ENCODE peak calls at places on chromosomes 5 and 9, in four cellular contexts. One of them, this sample, is unnamed.
A peak's percentile ranks its signal among the peaks of the same experiment; 100 is the strongest.

GRCh38 chr5:74612059-74612458 is 28.5 kb downstream of the ENC1 start:
- DNase-seq in adipocyte: no peak
- DNase-seq in heart left ventricle: no peak
- DNase-seq in HAP-1: no peak
- DNase-seq in this sample: no peak

GRCh38 chr5:132495672-132496630 is 5.4 kb upstream of the IRF1 start:
- DNase-seq in adipocyte: peak; percentile 94
- DNase-seq in HAP-1: peak; percentile 87
- DNase-seq in heart left ventricle: peak; percentile 93
- DNase-seq in this sample: peak; percentile 97

GRCh38 chr9:134399435-134400056 is 73.3 kb downstream of the RXRA start:
- DNase-seq in heart left ventricle: no peak
- DNase-seq in adipocyte: no peak
- DNase-seq in HAP-1: peak; percentile 47
- DNase-seq in this sample: no peak

GRCh38 chr5:172728481-172729241 is 42.3 kb downstream of the DUSP1 start:
- DNase-seq in adipocyte: no peak
- DNase-seq in HAP-1: no peak
- DNase-seq in heart left ventricle: no peak
- DNase-seq in this sample: no peak

GRCh38 chr9:134057751-134058701 is 9.8 kb downstream of the BRD3 start:
- DNase-seq in HAP-1: no peak
- DNase-seq in adipocyte: no peak
- DNase-seq in heart left ventricle: no peak
- DNase-seq in this sample: no peak

GRCh38 chr9:136110082-136111061 is 8.3 kb downstream of the TMEM250 start:
- DNase-seq in heart left ventricle: no peak
- DNase-seq in adipocyte: peak; percentile 48
- DNase-seq in HAP-1: no peak
- DNase-seq in this sample: no peak

GRCh38 chr9:995192-995591 is 18.7 kb downstream of the DMRT3 start:
- DNase-seq in adipocyte: no peak
- DNase-seq in heart left ventricle: no peak
- DNase-seq in HAP-1: no peak
- DNase-seq in this sample: no peak

GRCh38 chr5:45491368-45491767 is 204.8 kb downstream of the HCN1 start:
- DNase-seq in heart left ventricle: no peak
- DNase-seq in HAP-1: no peak
- DNase-seq in adipocyte: no peak
- DNase-seq in this sample: no peak

GRCh38 chr9:76486151-76486550 is 27.2 kb downstream of the GCNT1 start:
- DNase-seq in adipocyte: no peak
- DNase-seq in heart left ventricle: no peak
- DNase-seq in HAP-1: no peak
- DNase-seq in this sample: no peak

GRCh38 chr9:11092974-11093373 is 480.2 kb upstream of the PTPRD start:
- DNase-seq in HAP-1: no peak
- DNase-seq in heart left ventricle: no peak
- DNase-seq in adipocyte: no peak
- DNase-seq in this sample: no peak

GRCh38 chr5:169006206-169006605 is 294.7 kb downstream of the SLIT3 start:
- DNase-seq in adipocyte: no peak
- DNase-seq in heart left ventricle: no peak
- DNase-seq in HAP-1: no peak
- DNase-seq in this sample: no peak

GRCh38 chr9:116335392-116335791 is 181.8 kb downstream of the PAPPA start:
- DNase-seq in adipocyte: no peak
- DNase-seq in heart left ventricle: no peak
- DNase-seq in HAP-1: no peak
- DNase-seq in this sample: no peak

GRCh38 chr9:14531424-14532269 is 161.6 kb downstream of the ZDHHC21 start:
- DNase-seq in adipocyte: no peak
- DNase-seq in heart left ventricle: no peak
- DNase-seq in HAP-1: no peak
- DNase-seq in this sample: no peak

GRCh38 chr9:93645149-93645889 is 68.9 kb downstream of the PHF2 start:
- DNase-seq in adipocyte: no peak
- DNase-seq in heart left ventricle: peak; percentile 14
- DNase-seq in HAP-1: no peak
- DNase-seq in this sample: no peak

GRCh38 chr9:69083321-69083720 is 47.8 kb downstream of the FXN start:
- DNase-seq in adipocyte: no peak
- DNase-seq in HAP-1: no peak
- DNase-seq in heart left ventricle: no peak
- DNase-seq in this sample: no peak

GRCh38 chr9:15295761-15296405 is 11.1 kb downstream of the TTC39B start:
- DNase-seq in adipocyte: peak; percentile 73
- DNase-seq in heart left ventricle: no peak
- DNase-seq in HAP-1: no peak
- DNase-seq in this sample: peak; percentile 44

GRCh38 chr5:90747175-90747574 is 188.6 kb downstream of the ADGRV1 start:
- DNase-seq in adipocyte: no peak
- DNase-seq in HAP-1: no peak
- DNase-seq in heart left ventricle: no peak
- DNase-seq in this sample: no peak

GRCh38 chr9:19432473-19432872 is 23.7 kb downstream of the ACER2 start:
- DNase-seq in adipocyte: no peak
- DNase-seq in heart left ventricle: no peak
- DNase-seq in HAP-1: no peak
- DNase-seq in this sample: no peak

GRCh38 chr5:3311443-3311842 is 284.2 kb upstream of the IRX1 start:
- DNase-seq in heart left ventricle: no peak
- DNase-seq in adipocyte: no peak
- DNase-seq in HAP-1: no peak
- DNase-seq in this sample: no peak

GRCh38 chr9:96419691-96419969 is 1.5 kb upstream of the ZNF367 start:
- DNase-seq in HAP-1: no peak
- DNase-seq in heart left ventricle: no peak
- DNase-seq in adipocyte: peak; percentile 4
- DNase-seq in this sample: no peak
- H3K4me1 ChIP-seq in HAP-1: peaks cover 27% of the 10 kb centered on the region
- H3K4me1 ChIP-seq in heart left ventricle: peaks cover 31% of the 10 kb centered on the region
- H3K4me1 ChIP-seq in adipocyte: peaks cover 27% of the 10 kb centered on the region
- H3K4me1 ChIP-seq in this sample: peaks cover 14% of the 10 kb centered on the region

GRCh38 chr5:54649041-54649504 is 131.5 kb downstream of the SNX18 start:
- DNase-seq in adipocyte: no peak
- DNase-seq in HAP-1: no peak
- DNase-seq in heart left ventricle: no peak
- DNase-seq in this sample: no peak

GRCh38 chr5:54655761-54656160 is 138.2 kb downstream of the SNX18 start:
- DNase-seq in adipocyte: no peak
- DNase-seq in heart left ventricle: no peak
- DNase-seq in HAP-1: no peak
- DNase-seq in this sample: no peak

GRCh38 chr5:54655266-54655665 is 137.7 kb downstream of the SNX18 start:
- DNase-seq in heart left ventricle: no peak
- DNase-seq in adipocyte: no peak
- DNase-seq in HAP-1: no peak
- DNase-seq in this sample: no peak

GRCh38 chr5:54654211-54654610 is 136.7 kb downstream of the SNX18 start:
- DNase-seq in HAP-1: no peak
- DNase-seq in adipocyte: peak; percentile 43
- DNase-seq in heart left ventricle: no peak
- DNase-seq in this sample: no peak

DNA sequence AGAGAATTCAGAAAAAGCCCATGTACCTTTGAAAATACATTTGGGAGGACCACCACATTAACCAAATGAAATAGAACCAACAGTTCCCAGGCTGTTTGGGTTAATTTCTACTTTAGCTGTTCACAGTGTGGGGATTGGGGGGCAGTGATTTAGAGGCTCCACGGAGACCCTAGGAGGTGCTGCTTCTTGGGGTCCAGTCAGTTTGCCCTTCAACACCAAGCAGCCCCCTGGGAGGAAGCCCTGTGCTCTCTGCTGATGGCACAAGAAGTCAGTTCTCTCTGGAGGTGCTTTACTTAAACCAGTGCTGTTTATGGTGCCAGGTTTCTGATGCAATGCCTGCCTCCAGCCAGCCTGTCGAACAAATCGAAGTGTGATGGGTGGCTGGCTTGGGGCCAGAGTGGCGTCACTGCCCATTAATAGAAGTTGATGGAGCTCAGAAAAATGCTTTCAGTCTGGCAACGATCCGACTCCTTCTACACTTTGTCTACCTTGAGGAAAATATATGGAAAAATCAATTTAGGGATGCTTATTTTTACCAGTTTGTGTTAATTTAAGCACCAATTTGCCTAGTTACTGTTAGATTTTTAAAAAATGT is 134.0 kb downstream of the SNX18 start:
- DNase-seq in HAP-1: no peak
- DNase-seq in heart left ventricle: peak; percentile 87
- DNase-seq in adipocyte: peak; percentile 28
- DNase-seq in this sample: no peak
- H3K4me1 ChIP-seq in HAP-1: no peaks in the 10 kb centered on the region
- H3K4me1 ChIP-seq in heart left ventricle: peaks cover 29% of the 10 kb centered on the region
- H3K4me1 ChIP-seq in adipocyte: peaks cover 38% of the 10 kb centered on the region
- H3K4me1 ChIP-seq in this sample: no peaks in the 10 kb centered on the region

GRCh38 chr5:58076473-58077257 is 383.2 kb downstream of the PLK2 start:
- DNase-seq in heart left ventricle: no peak
- DNase-seq in HAP-1: no peak
- DNase-seq in adipocyte: no peak
- DNase-seq in this sample: no peak

GRCh38 chr5:58074717-58075116 is 385.2 kb downstream of the PLK2 start:
- DNase-seq in adipocyte: no peak
- DNase-seq in heart left ventricle: no peak
- DNase-seq in HAP-1: no peak
- DNase-seq in this sample: no peak

GRCh38 chr5:58077966-58078365 is 381.9 kb downstream of the PLK2 start:
- DNase-seq in adipocyte: no peak
- DNase-seq in heart left ventricle: no peak
- DNase-seq in HAP-1: no peak
- DNase-seq in this sample: no peak

GRCh38 chr5:58075907-58076306 is 384.0 kb downstream of the PLK2 start:
- DNase-seq in heart left ventricle: no peak
- DNase-seq in HAP-1: no peak
- DNase-seq in adipocyte: no peak
- DNase-seq in this sample: no peak

DNA sequence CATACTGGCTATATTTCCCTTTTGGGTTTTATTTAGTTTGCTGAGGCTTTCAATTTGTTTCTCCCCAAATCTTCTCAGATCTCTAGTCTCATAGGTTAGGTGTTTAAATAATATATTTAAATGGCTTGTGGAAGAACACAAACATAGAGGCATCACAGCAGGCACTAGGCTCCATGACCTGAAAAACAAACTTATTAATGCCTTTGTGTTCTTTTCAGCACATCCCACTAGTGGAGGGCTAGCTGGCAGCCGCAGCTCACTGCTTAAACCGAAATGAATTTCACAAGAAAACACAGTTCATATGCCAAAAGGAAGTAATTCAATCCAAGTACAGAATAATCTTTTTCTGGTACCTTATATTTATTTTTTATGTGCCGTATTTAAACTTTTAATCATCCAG is 382.5 kb downstream of the PLK2 start:
- DNase-seq in HAP-1: no peak
- DNase-seq in heart left ventricle: no peak
- DNase-seq in adipocyte: no peak
- DNase-seq in this sample: no peak
- H3K4me1 ChIP-seq in HAP-1: no peaks in the 10 kb centered on the region
- H3K4me1 ChIP-seq in heart left ventricle: peaks cover 48% of the 10 kb centered on the region
- H3K4me1 ChIP-seq in adipocyte: peaks cover 3% of the 10 kb centered on the region
- H3K4me1 ChIP-seq in this sample: no peaks in the 10 kb centered on the region

DNA sequence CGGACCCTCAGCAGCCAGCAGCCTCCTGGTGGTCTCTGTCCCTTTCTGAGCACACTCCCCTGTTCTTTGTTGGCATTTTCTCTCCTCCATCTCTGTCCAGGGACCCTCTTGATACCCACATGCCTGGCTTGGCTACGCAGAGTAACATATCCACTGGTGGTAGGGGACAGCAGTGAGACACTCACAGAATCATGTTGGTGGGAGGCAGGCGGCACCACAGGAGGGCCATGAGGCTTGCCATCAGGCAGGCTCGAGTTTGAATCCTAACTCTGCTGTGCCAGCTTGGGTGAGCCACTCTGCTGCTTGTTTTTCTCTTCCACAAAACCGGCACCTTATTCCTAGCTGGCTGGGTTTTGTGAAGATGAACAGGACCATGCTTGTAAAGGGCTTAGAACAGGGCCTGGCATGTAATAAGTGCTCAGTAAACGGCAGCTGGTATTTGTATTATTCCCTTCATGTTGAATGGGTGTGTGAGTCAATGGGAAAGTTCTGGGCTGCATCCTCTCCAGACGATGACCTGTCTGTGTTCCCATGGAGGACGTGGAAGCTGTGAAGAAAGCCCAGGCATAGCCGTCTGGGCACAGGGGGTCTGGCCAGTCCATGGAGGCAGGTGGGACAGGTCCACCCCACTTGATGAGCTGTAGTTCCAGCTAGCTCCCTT is 2.3 kb downstream of the COL27A1 start:
- DNase-seq in heart left ventricle: no peak
- DNase-seq in adipocyte: peak; percentile 32
- DNase-seq in HAP-1: no peak
- DNase-seq in this sample: no peak
- H3K4me1 ChIP-seq in heart left ventricle: peaks cover 44% of the 10 kb centered on the region
- H3K4me1 ChIP-seq in adipocyte: peaks cover 36% of the 10 kb centered on the region
- H3K4me1 ChIP-seq in HAP-1: peaks cover 4% of the 10 kb centered on the region
- H3K4me1 ChIP-seq in this sample: no peaks in the 10 kb centered on the region

DNA sequence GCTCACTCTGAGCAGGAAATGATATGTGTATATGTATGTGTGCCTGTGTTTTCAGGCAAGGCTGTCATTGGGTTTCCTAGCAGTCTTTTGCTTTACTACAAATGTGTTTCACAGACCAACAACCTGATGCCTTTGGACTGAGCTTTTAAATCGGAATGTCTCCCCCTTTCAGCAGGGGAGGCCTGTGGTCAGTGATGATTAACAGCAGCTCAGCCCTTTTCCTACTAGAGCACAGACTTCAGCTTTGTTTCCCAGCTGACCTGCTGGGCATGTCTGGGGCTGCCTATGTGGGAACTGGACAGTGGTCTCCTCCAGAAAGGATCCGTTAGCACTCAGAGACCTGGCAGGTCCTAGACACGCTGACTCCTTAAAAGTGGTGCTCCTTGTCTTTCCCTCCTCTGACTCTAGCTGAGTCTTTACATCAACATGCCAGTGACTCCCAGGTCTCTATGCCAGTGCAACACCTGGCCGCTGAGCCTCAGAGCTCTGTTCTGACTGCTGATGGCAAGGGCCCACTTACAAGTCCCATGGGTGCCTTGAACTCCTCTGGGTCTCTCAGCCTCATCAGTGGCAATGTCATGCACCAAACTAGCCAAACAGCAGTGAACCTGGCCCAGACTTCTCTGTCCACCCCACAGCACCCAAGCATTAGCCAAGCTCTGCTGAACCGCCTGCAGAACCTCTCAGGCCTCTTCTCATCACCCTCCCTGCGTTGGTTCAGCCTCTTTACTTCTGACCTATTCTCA is 7.7 kb downstream of the MACROH2A1 start:
- DNase-seq in heart left ventricle: no peak
- DNase-seq in HAP-1: no peak
- DNase-seq in adipocyte: peak; percentile 79
- DNase-seq in this sample: no peak
- H3K4me1 ChIP-seq in heart left ventricle: peaks cover 96% of the 10 kb centered on the region
- H3K4me1 ChIP-seq in HAP-1: no peaks in the 10 kb centered on the region
- H3K4me1 ChIP-seq in adipocyte: peaks cover 55% of the 10 kb centered on the region
- H3K4me1 ChIP-seq in this sample: peaks cover 12% of the 10 kb centered on the region

This sample was measured in colonic mucosa.